ENCODE peak calls at places on chromosomes 5 and 9, in eight cellular contexts. F is mucosa of gallbladder; Q is substantia nigra; G is right lobe of liver; C is NCI-H524; K is stimulated activated naive B cell treated with anti-CD40 and anti-IgM and Interleukin-4, amounts not matched to agents 10 μg/mL and 1 μg/mL and 100 μg/mL, for 72 hours; O is neural crest cell; J is heart left ventricle. Z is an unnamed sample.

GRCh38 chr9:76528642-76529190 is 69.7 kb downstream of the GCNT1 start:
- DNase-seq in F (no peak), Q (no peak), G (no peak), C (no peak), K (no peak), O (no peak), J (no peak), Z (peak)

GRCh38 chr5:158410976-158411375 is 552.0 kb upstream of the CLINT1 start:
- DNase-seq in F (no peak), Q (no peak), G (no peak), C (no peak), K (no peak), O (no peak), J (no peak), Z (no peak)

GRCh38 chr5:89573336-89573735 is 690.4 kb upstream of the MEF2C start:
- DNase-seq in F (no peak), Q (no peak), G (no peak), C (no peak), K (no peak), O (no peak), J (no peak), Z (no peak)

GRCh38 chr9:137422668-137423000 is 328 bp downstream of the EXD3 start:
- DNase-seq in F (no peak), Q (no peak), G (no peak), C (no peak), K (no peak), O (no peak), J (peak), Z (peak)

GRCh38 chr5:44807269-44807668 is 1.5 kb upstream of the MRPS30 start:
- DNase-seq in F (no peak), Q (no peak), G (no peak), C (no peak), K (no peak), O (no peak), J (no peak), Z (no peak)

GRCh38 chr5:146828385-146828784 is 50.2 kb downstream of the PPP2R2B start:
- DNase-seq in F (no peak), Q (no peak), G (no peak), C (peak), K (no peak), O (no peak), J (no peak), Z (no peak)

GRCh38 chr5:94024625-94025024 is 283.2 kb upstream of the POU5F2 start:
- DNase-seq in F (no peak), Q (no peak), G (no peak), C (no peak), K (no peak), O (no peak), J (no peak), Z (no peak)

GRCh38 chr5:135934939-135935338 is 19.8 kb downstream of the LECT2 start:
- DNase-seq in F (no peak), Q (no peak), G (no peak), C (no peak), K (no peak), O (no peak), J (no peak), Z (no peak)

GRCh38 chr9:17134396-17134842 is 421 bp upstream of the CNTLN start:
- DNase-seq in F (no peak), Q (no peak), G (no peak), C (peak), K (no peak), O (no peak), J (no peak), Z (no peak)

GRCh38 chr5:41214199-41214598 is 867 bp upstream of the C6 start:
- DNase-seq in F (no peak), Q (no peak), G (no peak), C (no peak), K (no peak), O (no peak), J (no peak), Z (no peak)

GRCh38 chr9:113705938-113706519 is 170.1 kb upstream of the ZNF618 start:
- DNase-seq in F (no peak), Q (no peak), G (peak), C (no peak), K (no peak), O (no peak), J (no peak), Z (no peak)

GRCh38 chr5:107393846-107394245 is 276.9 kb downstream of the EFNA5 start:
- DNase-seq in F (no peak), Q (no peak), G (no peak), C (no peak), K (no peak), O (no peak), J (no peak), Z (no peak)

GRCh38 chr5:143759368-143760136 is 52.4 kb upstream of the HMHB1 start:
- DNase-seq in F (no peak), Q (no peak), G (no peak), C (no peak), K (no peak), O (no peak), J (no peak), Z (no peak)

GRCh38 chr9:130694205-130694604 is 625 bp downstream of the EXOSC2 start:
- DNase-seq in F (no peak), Q (no peak), G (no peak), C (no peak), K (no peak), O (no peak), J (no peak), Z (no peak)

GRCh38 chr5:75185763-75186162 is 50.9 kb downstream of the ANKRD31 start:
- DNase-seq in F (no peak), Q (no peak), G (no peak), C (no peak), K (no peak), O (no peak), J (no peak), Z (no peak)

GRCh38 chr5:147310059-147310704 is 75.4 kb downstream of the STK32A start:
- DNase-seq in F (peak), Q (no peak), G (peak), C (no peak), K (no peak), O (no peak), J (peak), Z (peak)

GRCh38 chr9:135463140-135463539 is 16.4 kb upstream of the PPP1R26 start:
- DNase-seq in F (no peak), Q (no peak), G (no peak), C (no peak), K (no peak), O (no peak), J (no peak), Z (no peak)

GRCh38 chr5:124421584-124421983 is 324.9 kb downstream of the ZNF608 start:
- DNase-seq in F (no peak), Q (no peak), G (no peak), C (no peak), K (no peak), O (no peak), J (no peak), Z (no peak)

GRCh38 chr9:136345281-136346156 is 18.0 kb downstream of the DNLZ start:
- DNase-seq in F (peak), Q (peak), G (peak), C (no peak), K (no peak), O (peak), J (peak), Z (peak)

GRCh38 chr5:5276471-5276870 is 136.3 kb downstream of the ADAMTS16 start:
- DNase-seq in F (no peak), Q (no peak), G (no peak), C (no peak), K (no peak), O (no peak), J (no peak), Z (no peak)

GRCh38 chr9:93115486-93115885 is 18.6 kb downstream of the NINJ1 start:
- DNase-seq in F (no peak), Q (no peak), G (peak), C (no peak), K (no peak), O (no peak), J (peak), Z (no peak)

GRCh38 chr5:27810458-27810857 is 772.1 kb upstream of the CDH9 start:
- DNase-seq in F (no peak), Q (no peak), G (no peak), C (no peak), K (no peak), O (no peak), J (no peak), Z (no peak)

GRCh38 chr5:168874713-168875380 is 295.7 kb upstream of the PANK3 start:
- DNase-seq in F (no peak), Q (no peak), G (no peak), C (no peak), K (no peak), O (peak), J (no peak), Z (no peak)

GRCh38 chr5:143828710-143829109 is 16.7 kb downstream of the HMHB1 start:
- DNase-seq in F (no peak), Q (no peak), G (no peak), C (no peak), K (no peak), O (no peak), J (no peak), Z (no peak)

GRCh38 chr5:45113726-45114125 is 305.0 kb downstream of the MRPS30 start:
- DNase-seq in F (no peak), Q (no peak), G (no peak), C (no peak), K (no peak), O (no peak), J (no peak), Z (no peak)

GRCh38 chr9:114002986-114003740 is 74.9 kb downstream of the AMBP start:
- DNase-seq in F (peak), Q (no peak), G (peak), C (no peak), K (no peak), O (no peak), J (no peak), Z (peak)

GRCh38 chr9:69768716-69769115 is 8.9 kb upstream of the PTAR1 start:
- DNase-seq in F (no peak), Q (no peak), G (no peak), C (no peak), K (no peak), O (no peak), J (no peak), Z (no peak)

GRCh38 chr9:121676916-121677315 is 25.5 kb downstream of the DAB2IP start:
- DNase-seq in F (no peak), Q (no peak), G (no peak), C (no peak), K (no peak), O (no peak), J (no peak), Z (peak)

GRCh38 chr5:57173026-57173317 is 887 bp upstream of the GPBP1 start:
- DNase-seq in F (no peak), Q (no peak), G (peak), C (no peak), K (no peak), O (no peak), J (no peak), Z (no peak)

GRCh38 chr5:15026944-15027343 is 155.4 kb upstream of the ANKH start:
- DNase-seq in F (no peak), Q (no peak), G (no peak), C (no peak), K (no peak), O (no peak), J (no peak), Z (no peak)

GRCh38 chr9:90287567-90288274 is 354.9 kb downstream of the DIRAS2 start:
- DNase-seq in F (no peak), Q (no peak), G (no peak), C (no peak), K (peak), O (no peak), J (no peak), Z (no peak)

GRCh38 chr9:93091453-93092081 is 4.5 kb upstream of the CARD19 start:
- DNase-seq in F (no peak), Q (no peak), G (peak), C (no peak), K (peak), O (no peak), J (peak), Z (peak)

GRCh38 chr9:4334439-4334838 is 34.6 kb upstream of the GLIS3 start:
- DNase-seq in F (peak), Q (no peak), G (peak), C (no peak), K (no peak), O (no peak), J (peak), Z (peak)